ENCODE peak calls at places on chromosomes 16 and 17, in five cellular contexts. T is cardiac muscle cell; O is astrocyte of the spinal cord; W is CD4-positive, CD25-positive, alpha-beta regulatory T cell; I is stimulated activated CD4-positive, alpha-beta T cell treated with anti-CD3 and anti-CD28 coated beads, Interleukin-15, amount 100 ng/mL, for 1 hour. E is an unnamed sample.

GRCh38 chr16:86171329-86171728 is 272.4 kb downstream of the IRF8 start:
- DNase-seq in T (peak; percentile 15), O (no peak), W (no peak), I (no peak), E (peak; percentile 51)

GRCh38 chr16:55949518-55949917 is 74.3 kb upstream of the CES5A start:
- DNase-seq in T (no peak), O (no peak), W (no peak), I (no peak), E (no peak)

GRCh38 chr16:74448990-74449389 is 27.7 kb upstream of the CLEC18B start:
- DNase-seq in T (peak; percentile 97), O (peak; percentile 90), W (no peak), I (no peak), E (peak; percentile 66)

GRCh38 chr16:4578961-4579530 is 22.9 kb downstream of the C16orf96 start:
- DNase-seq in T (no peak), O (no peak), W (no peak), I (no peak), E (no peak)

GRCh38 chr16:17125671-17126070 is 345.1 kb downstream of the XYLT1 start:
- DNase-seq in T (no peak), O (peak; percentile 67), W (no peak), I (no peak), E (no peak)

GRCh38 chr17:73118139-73118538 is 25.7 kb upstream of the SLC39A11 start:
- DNase-seq in T (no peak), O (no peak), W (no peak), I (no peak), E (no peak)

GRCh38 chr17:55717898-55718735 is 4.5 kb downstream of the TMEM100 start:
- DNase-seq in T (peak; percentile 83), O (peak; percentile 79), W (peak; percentile 46), I (peak; percentile 29), E (peak; percentile 88)

GRCh38 chr17:4310349-4311060 is 46.7 kb upstream of the ANKFY1 start:
- DNase-seq in T (peak; percentile 87), O (no peak), W (no peak), I (no peak), E (peak; percentile 31)

GRCh38 chr17:50625032-50625871 is 9.4 kb upstream of the ABCC3 start:
- DNase-seq in T (no peak), O (no peak), W (no peak), I (no peak), E (no peak)

GRCh38 chr17:17523714-17524075 is 27.5 kb upstream of the RASD1 start:
- DNase-seq in T (no peak), O (no peak), W (no peak), I (no peak), E (no peak)

GRCh38 chr17:67575325-67575724 is 142.4 kb upstream of the NOL11 start:
- DNase-seq in T (no peak), O (no peak), W (no peak), I (no peak), E (no peak)

GRCh38 chr17:21376835-21377690 is 906 bp downstream of the KCNJ12 start:
- DNase-seq in T (peak; percentile 45), O (peak; percentile 37), W (no peak), I (no peak), E (peak; percentile 58)

GRCh38 chr16:85820604-85821372 is 21.3 kb downstream of the COX4I1 start:
- DNase-seq in T (no peak), O (no peak), W (no peak), I (no peak), E (no peak)

GRCh38 chr16:81315271-81316175 is 761 bp downstream of the GAN start:
- DNase-seq in T (peak; percentile 61), O (peak; percentile 38), W (peak; percentile 23), I (no peak), E (peak; percentile 81)

GRCh38 chr16:87628940-87629339 is 26.6 kb downstream of the JPH3 start:
- DNase-seq in T (peak; percentile 3), O (no peak), W (no peak), I (no peak), E (no peak)

GRCh38 chr17:627051-627450 is 87.6 kb downstream of the VPS53 start:
- DNase-seq in T (no peak), O (no peak), W (no peak), I (no peak), E (no peak)

GRCh38 chr17:82242977-82243647 is 14.3 kb downstream of the SLC16A3 start:
- DNase-seq in T (peak; percentile 93), O (peak; percentile 83), W (no peak), I (no peak), E (peak; percentile 74)

GRCh38 chr17:72448019-72448418 is 327.2 kb downstream of the SOX9 start:
- DNase-seq in T (no peak), O (no peak), W (no peak), I (no peak), E (no peak)

GRCh38 chr16:66278604-66279262 is 87.8 kb upstream of the CDH5 start:
- DNase-seq in T (no peak), O (no peak), W (no peak), I (no peak), E (no peak)

GRCh38 chr17:79930786-79931516 is 91.7 kb upstream of the CBX4 start:
- DNase-seq in T (no peak), O (no peak), W (no peak), I (no peak), E (no peak)

GRCh38 chr16:30948956-30949654 is at the start of gene ORAI3:
- DNase-seq in T (peak; percentile 73), O (peak; percentile 53), W (peak; percentile 24), I (no peak), E (peak; percentile 86)

GRCh38 chr16:10688291-10688690 is 6.4 kb downstream of the TEKT5 start:
- DNase-seq in T (no peak), O (no peak), W (no peak), I (no peak), E (no peak)

GRCh38 chr17:45228985-45229517 is 7.4 kb downstream of the FMNL1 start:
- DNase-seq in T (peak; percentile 97), O (peak; percentile 80), W (peak; percentile 72), I (peak; percentile 56), E (peak; percentile 79)

GRCh38 chr16:64892843-64893242 is 229.0 kb downstream of the CDH11 start:
- DNase-seq in T (peak; percentile 56), O (peak; percentile 94), W (no peak), I (no peak), E (peak; percentile 13)

GRCh38 chr16:86579268-86580062 is 1.1 kb downstream of the FOXL1 start:
- DNase-seq in T (peak; percentile 33), O (peak; percentile 46), W (no peak), I (no peak), E (no peak)

GRCh38 chr17:49637050-49637449 is 40.8 kb downstream of the SPOP start:
- DNase-seq in T (peak; percentile 22), O (no peak), W (no peak), I (no peak), E (no peak)

GRCh38 chr16:70728145-70728544 is 42.3 kb upstream of the MTSS2 start:
- DNase-seq in T (no peak), O (no peak), W (no peak), I (no peak), E (no peak)

GRCh38 chr17:329794-330420 is 22.7 kb downstream of the RPH3AL start:
- DNase-seq in T (no peak), O (no peak), W (no peak), I (no peak), E (no peak)

GRCh38 chr16:67145746-67146145 is 5.1 kb downstream of the B3GNT9 start:
- DNase-seq in T (no peak), O (no peak), W (no peak), I (no peak), E (no peak)

GRCh38 chr17:14204546-14204945 is 32.1 kb downstream of the CDRT15 start:
- DNase-seq in T (no peak), O (no peak), W (no peak), I (no peak), E (no peak)

GRCh38 chr16:82773018-82773417 is 146.2 kb downstream of the CDH13 start:
- DNase-seq in T (peak; percentile 12), O (peak; percentile 27), W (no peak), I (no peak), E (no peak)